ENCODE peak calls at places on chromosomes 13 and 19, in four cellular contexts. One of them, this sample, is unnamed.

GRCh38 chr19:16901491-16902175 is 12.8 kb downstream of the F2RL3 start:
- DNase-seq in A549: no peak
- DNase-seq in ascending aorta: no peak
- DNase-seq in lower lobe of right lung: no peak
- DNase-seq in this sample: no peak

GRCh38 chr13:66427330-66427990 is 802.7 kb downstream of the PCDH9 start:
- DNase-seq in lower lobe of right lung: no peak
- DNase-seq in A549: no peak
- DNase-seq in ascending aorta: no peak
- DNase-seq in this sample: no peak

GRCh38 chr19:54302252-54302651 is 10.7 kb downstream of the LILRA5 start:
- DNase-seq in lower lobe of right lung: no peak
- DNase-seq in ascending aorta: no peak
- DNase-seq in A549: no peak
- DNase-seq in this sample: no peak

GRCh38 chr13:37741536-37741935 is 128.0 kb downstream of the TRPC4 start:
- DNase-seq in A549: no peak
- DNase-seq in ascending aorta: no peak
- DNase-seq in lower lobe of right lung: no peak
- DNase-seq in this sample: no peak

GRCh38 chr19:17236414-17236716 is 9.4 kb downstream of the NR2F6 start:
- DNase-seq in lower lobe of right lung: no peak
- DNase-seq in ascending aorta: no peak
- DNase-seq in A549: no peak
- DNase-seq in this sample: no peak

GRCh38 chr13:79837741-79838450 is 356.9 kb downstream of the NDFIP2 start:
- DNase-seq in lower lobe of right lung: no peak
- DNase-seq in ascending aorta: no peak
- DNase-seq in A549: no peak
- DNase-seq in this sample: no peak

GRCh38 chr13:96744665-96745331 is 249.5 kb downstream of the OXGR1 start:
- DNase-seq in A549: no peak
- DNase-seq in lower lobe of right lung: no peak
- DNase-seq in ascending aorta: no peak
- DNase-seq in this sample: no peak

GRCh38 chr13:109897988-109898623 is 111.7 kb upstream of the IRS2 start:
- DNase-seq in lower lobe of right lung: no peak
- DNase-seq in A549: no peak
- DNase-seq in ascending aorta: no peak
- DNase-seq in this sample: no peak

GRCh38 chr19:47330466-47330869 is 1.5 kb upstream of the C5AR2 start:
- DNase-seq in lower lobe of right lung: no peak
- DNase-seq in A549: no peak
- DNase-seq in ascending aorta: no peak
- DNase-seq in this sample: peak; percentile 5

GRCh38 chr13:38636106-38636505 is 50.8 kb upstream of the FREM2 start:
- DNase-seq in ascending aorta: no peak
- DNase-seq in A549: no peak
- DNase-seq in lower lobe of right lung: no peak
- DNase-seq in this sample: no peak

GRCh38 chr13:113401452-113402415 is 37.8 kb upstream of the GRTP1 start:
- DNase-seq in A549: no peak
- DNase-seq in lower lobe of right lung: peak; percentile 42
- DNase-seq in ascending aorta: no peak
- DNase-seq in this sample: no peak

GRCh38 chr13:113064534-113065405 is 40.8 kb upstream of the F7 start:
- DNase-seq in ascending aorta: no peak
- DNase-seq in lower lobe of right lung: no peak
- DNase-seq in A549: peak; percentile 7
- DNase-seq in this sample: peak; percentile 81

GRCh38 chr13:98507060-98507797 is 69.7 kb downstream of the STK24 start:
- DNase-seq in ascending aorta: no peak
- DNase-seq in A549: no peak
- DNase-seq in lower lobe of right lung: peak; percentile 73
- DNase-seq in this sample: peak; percentile 77

GRCh38 chr13:38662362-38662761 is 24.5 kb upstream of the FREM2 start:
- DNase-seq in A549: no peak
- DNase-seq in lower lobe of right lung: no peak
- DNase-seq in ascending aorta: no peak
- DNase-seq in this sample: peak; percentile 92

GRCh38 chr13:51519839-51520238 is 64.4 kb upstream of the WDFY2 start:
- DNase-seq in A549: no peak
- DNase-seq in ascending aorta: no peak
- DNase-seq in lower lobe of right lung: no peak
- DNase-seq in this sample: peak; percentile 44

GRCh38 chr19:12163841-12164240 is 945 bp downstream of the ZNF136 start:
- DNase-seq in ascending aorta: no peak
- DNase-seq in lower lobe of right lung: no peak
- DNase-seq in A549: no peak
- DNase-seq in this sample: no peak

GRCh38 chr13:49351871-49352270 is 92.0 kb downstream of the CAB39L start:
- DNase-seq in ascending aorta: no peak
- DNase-seq in lower lobe of right lung: no peak
- DNase-seq in A549: no peak
- DNase-seq in this sample: no peak

GRCh38 chr19:1522838-1523237 is 1.0 kb upstream of the PLK5 start:
- DNase-seq in ascending aorta: no peak
- DNase-seq in A549: no peak
- DNase-seq in lower lobe of right lung: no peak
- DNase-seq in this sample: no peak

GRCh38 chr13:46168341-46168740 is 13.6 kb downstream of the LCP1 start:
- DNase-seq in A549: no peak
- DNase-seq in ascending aorta: no peak
- DNase-seq in lower lobe of right lung: peak; percentile 65
- DNase-seq in this sample: no peak

GRCh38 chr13:111920306-111920931 is 146.5 kb upstream of the SOX1 start:
- DNase-seq in A549: no peak
- DNase-seq in lower lobe of right lung: no peak
- DNase-seq in ascending aorta: no peak
- DNase-seq in this sample: no peak

GRCh38 chr13:109785141-109785891 is 1.1 kb downstream of the IRS2 start:
- DNase-seq in lower lobe of right lung: peak; percentile 79
- DNase-seq in ascending aorta: no peak
- DNase-seq in A549: no peak
- DNase-seq in this sample: peak; percentile 68

GRCh38 chr13:114088863-114089262 is 43.6 kb downstream of the RASA3 start:
- DNase-seq in lower lobe of right lung: no peak
- DNase-seq in ascending aorta: no peak
- DNase-seq in A549: no peak
- DNase-seq in this sample: no peak

GRCh38 chr13:47114030-47114429 is 217.2 kb upstream of the HTR2A start:
- DNase-seq in ascending aorta: no peak
- DNase-seq in A549: no peak
- DNase-seq in lower lobe of right lung: no peak
- DNase-seq in this sample: peak; percentile 33

GRCh38 chr13:99572921-99573320 is 71.6 kb downstream of the TM9SF2 start:
- DNase-seq in ascending aorta: no peak
- DNase-seq in lower lobe of right lung: no peak
- DNase-seq in A549: no peak
- DNase-seq in this sample: no peak

GRCh38 chr13:30408319-30409101 is 13.8 kb upstream of the UBE2L5 start:
- DNase-seq in ascending aorta: peak; percentile 71
- DNase-seq in lower lobe of right lung: peak; percentile 96
- DNase-seq in A549: peak; percentile 69
- DNase-seq in this sample: peak; percentile 96

GRCh38 chr13:31538067-31539042 is 201.0 kb upstream of the RXFP2 start:
- DNase-seq in A549: no peak
- DNase-seq in lower lobe of right lung: no peak
- DNase-seq in ascending aorta: no peak
- DNase-seq in this sample: peak; percentile 74

GRCh38 chr19:35352448-35353304 is 5.0 kb downstream of the FFAR1 start:
- DNase-seq in ascending aorta: no peak
- DNase-seq in A549: peak; percentile 98
- DNase-seq in lower lobe of right lung: peak; percentile 72
- DNase-seq in this sample: peak; percentile 88

GRCh38 chr19:54206831-54207177 is 6.1 kb downstream of the RPS9 start:
- DNase-seq in A549: no peak
- DNase-seq in lower lobe of right lung: no peak
- DNase-seq in ascending aorta: no peak
- DNase-seq in this sample: no peak

GRCh38 chr19:19485998-19486290 is 29.4 kb downstream of the TSSK6 start:
- DNase-seq in A549: no peak
- DNase-seq in ascending aorta: no peak
- DNase-seq in lower lobe of right lung: no peak
- DNase-seq in this sample: no peak

GRCh38 chr19:19487077-19488040 is 28.0 kb downstream of the TSSK6 start:
- DNase-seq in A549: no peak
- DNase-seq in ascending aorta: no peak
- DNase-seq in lower lobe of right lung: no peak
- DNase-seq in this sample: no peak

GRCh38 chr19:19485161-19485997 is 30.0 kb downstream of the TSSK6 start:
- DNase-seq in ascending aorta: no peak
- DNase-seq in A549: no peak
- DNase-seq in lower lobe of right lung: no peak
- DNase-seq in this sample: peak; percentile 38

GRCh38 chr19:19488041-19488874 is 27.1 kb downstream of the TSSK6 start:
- DNase-seq in ascending aorta: no peak
- DNase-seq in A549: no peak
- DNase-seq in lower lobe of right lung: no peak
- DNase-seq in this sample: peak; percentile 45

DNA sequence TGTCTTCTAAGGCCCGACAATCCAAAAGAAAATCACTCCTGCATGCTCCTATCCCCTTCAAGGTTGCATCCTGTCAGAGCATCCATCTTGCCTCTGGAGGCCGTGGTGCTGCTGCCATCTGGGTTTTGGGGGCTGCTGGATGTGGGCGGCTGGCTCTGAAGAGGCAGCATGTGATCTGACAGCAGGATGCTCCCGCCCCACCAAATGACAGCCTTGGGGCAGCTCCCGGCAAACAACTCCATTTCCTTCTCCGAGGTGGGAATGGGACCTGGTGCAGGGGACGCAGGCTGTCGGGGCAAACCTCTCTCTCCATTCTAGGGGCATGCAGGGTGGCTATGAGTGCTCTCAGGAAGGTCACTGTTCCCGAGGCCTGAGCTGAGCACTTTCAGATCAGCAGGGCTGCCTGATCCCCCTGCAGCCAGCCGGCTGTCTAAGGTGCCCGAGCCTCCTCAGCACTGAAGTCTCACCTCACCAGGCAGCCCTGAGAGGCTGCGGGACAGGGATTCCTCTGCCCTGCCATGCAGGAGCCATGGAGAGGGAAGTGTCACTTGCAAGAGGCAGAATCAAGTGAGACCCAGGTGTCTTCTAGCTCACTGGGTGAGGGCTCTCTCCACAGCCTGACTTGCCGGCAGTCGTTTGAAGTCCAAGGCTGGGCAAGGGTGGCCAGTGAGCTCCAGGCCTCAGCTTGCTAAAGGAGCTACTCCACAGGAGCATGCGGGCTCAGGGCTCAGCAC is 28.8 kb downstream of the TSSK6 start:
- DNase-seq in A549: no peak
- DNase-seq in lower lobe of right lung: no peak
- DNase-seq in ascending aorta: no peak
- DNase-seq in this sample: no peak
- H3K4me1 ChIP-seq in A549: peaks cover 20% of the 10 kb centered on the region
- H3K4me1 ChIP-seq in lower lobe of right lung: peaks cover 55% of the 10 kb centered on the region
- H3K4me1 ChIP-seq in ascending aorta: peaks cover 28% of the 10 kb centered on the region
- H3K4me1 ChIP-seq in this sample: peaks cover 37% of the 10 kb centered on the region

GRCh38 chr13:24407844-24408243 is 98.5 kb downstream of the C1QTNF9 start:
- DNase-seq in lower lobe of right lung: no peak
- DNase-seq in ascending aorta: no peak
- DNase-seq in A549: no peak
- DNase-seq in this sample: no peak
- TF ChIP-seq CTCF in lower lobe of right lung: no peak
- TF ChIP-seq CTCF in ascending aorta: no peak
- TF ChIP-seq CTCF in A549: no peak
- TF ChIP-seq CTCF in this sample: peak; percentile 24

DNA sequence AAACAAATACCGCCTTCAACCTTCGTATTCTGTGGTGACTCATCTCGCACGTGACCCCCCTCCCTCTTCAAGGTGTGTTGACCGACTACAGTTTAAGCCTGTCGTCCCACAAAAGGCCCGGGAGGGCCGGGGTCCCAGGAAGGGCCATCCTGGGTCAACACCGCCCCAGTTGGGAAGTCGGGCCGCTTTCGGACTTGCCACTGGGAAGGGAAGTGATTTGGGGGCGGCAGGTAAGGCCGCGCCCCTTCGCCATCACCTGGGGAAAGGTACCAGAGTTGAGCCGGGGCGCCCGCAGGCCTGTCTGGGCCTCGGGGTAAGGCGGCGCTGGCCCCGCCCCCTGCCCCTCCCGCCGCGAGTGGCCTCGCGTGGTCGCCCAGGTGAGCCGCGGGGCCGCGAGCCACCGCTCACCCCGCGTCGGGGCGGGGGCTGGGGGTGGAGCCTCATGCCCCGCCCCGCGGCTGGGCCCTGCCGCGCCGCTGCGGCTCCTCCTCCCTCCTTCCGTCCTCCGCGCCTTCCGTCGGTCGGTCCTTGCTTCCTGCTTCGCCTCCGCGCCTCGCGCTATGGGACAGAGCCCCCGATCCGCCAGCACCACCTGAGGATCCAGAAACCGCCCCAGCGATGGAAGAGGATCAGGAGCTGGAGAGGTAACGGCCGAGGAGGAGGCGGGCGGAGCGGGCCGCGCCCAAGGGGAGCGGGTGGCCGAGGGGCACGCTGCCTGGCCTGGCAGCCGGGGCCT is at the start of gene POLR1D:
- DNase-seq in ascending aorta: peak; percentile 37
- DNase-seq in A549: peak; percentile 38
- DNase-seq in lower lobe of right lung: peak; percentile 90
- DNase-seq in this sample: peak; percentile 77
- H3K4me1 ChIP-seq in ascending aorta: peaks cover 14% of the 10 kb centered on the region
- H3K4me1 ChIP-seq in A549: peaks cover 20% of the 10 kb centered on the region
- H3K4me1 ChIP-seq in lower lobe of right lung: peaks cover 56% of the 10 kb centered on the region
- H3K4me1 ChIP-seq in this sample: peaks cover 23% of the 10 kb centered on the region

GRCh38 chr19:4719499-4719866 is 4.2 kb downstream of the DPP9 start:
- DNase-seq in lower lobe of right lung: peak; percentile 29
- DNase-seq in A549: no peak
- DNase-seq in ascending aorta: no peak
- DNase-seq in this sample: no peak
- TF ChIP-seq CTCF in lower lobe of right lung: no peak
- TF ChIP-seq CTCF in A549: no peak
- TF ChIP-seq CTCF in ascending aorta: no peak
- TF ChIP-seq CTCF in this sample: no peak

GRCh38 chr13:81800433-81800832 is 1459.5 kb upstream of the SPRY2 start:
- DNase-seq in A549: no peak
- DNase-seq in lower lobe of right lung: no peak
- DNase-seq in ascending aorta: no peak
- DNase-seq in this sample: no peak

GRCh38 chr13:81791636-81792035 is 1450.7 kb upstream of the SPRY2 start:
- DNase-seq in ascending aorta: no peak
- DNase-seq in lower lobe of right lung: no peak
- DNase-seq in A549: no peak
- DNase-seq in this sample: no peak

DNA sequence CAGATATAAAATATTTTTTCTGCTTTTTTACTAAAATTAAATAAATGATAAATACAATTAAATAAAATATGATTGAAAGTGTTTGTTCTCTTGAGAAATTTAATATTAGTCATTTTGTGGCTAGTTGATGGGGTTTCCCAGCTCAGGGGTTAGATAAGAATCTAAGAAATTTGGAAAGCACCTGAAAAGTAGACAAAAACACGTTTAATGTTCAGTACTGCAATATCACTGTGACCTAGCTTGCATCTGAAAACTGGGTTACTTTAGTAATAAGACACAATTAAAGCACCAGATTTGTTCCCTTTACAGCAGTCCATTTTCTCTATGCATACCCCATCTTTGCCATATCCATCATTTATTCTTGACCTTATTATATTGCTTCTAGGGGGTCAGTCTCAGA is 1454.8 kb upstream of the SPRY2 start:
- DNase-seq in lower lobe of right lung: no peak
- DNase-seq in A549: no peak
- DNase-seq in ascending aorta: no peak
- DNase-seq in this sample: no peak
- H3K4me1 ChIP-seq in lower lobe of right lung: no peaks in the 10 kb centered on the region
- H3K4me1 ChIP-seq in A549: no peaks in the 10 kb centered on the region
- H3K4me1 ChIP-seq in ascending aorta: no peaks in the 10 kb centered on the region
- H3K4me1 ChIP-seq in this sample: peaks cover 10% of the 10 kb centered on the region

This sample was measured in cardiac muscle cell.